ENCODE peak calls at places on chromosome 12, in eight cellular contexts. Q is iris pigment epithelial cell, Z is lower lobe of right lung, V is T-helper 22 cell, I is NCI-H345, Y is astrocyte of the cerebellum, T is kidney epithelial cell, B is T-helper 1 cell. R is an unnamed sample.

GRCh38 chr12:107302649-107303386 is 209.5 kb upstream of the CRY1 start:
- DNase-seq in Q (no peak), Z (no peak), V (no peak), I (no peak), Y (no peak), T (no peak), B (no peak), R (no peak)

GRCh38 chr12:6643569-6644256 is 3.5 kb downstream of the ACRBP start:
- DNase-seq in Q (no peak), Z (no peak), V (no peak), I (no peak), Y (no peak), T (no peak), B (no peak), R (no peak)

GRCh38 chr12:23760495-23760894 is 189.0 kb downstream of the SOX5 start:
- DNase-seq in Q (peak), Z (no peak), V (no peak), I (peak), Y (peak), T (no peak), B (no peak), R (no peak)

GRCh38 chr12:124053855-124054254 is 80.8 kb downstream of the ZNF664 start:
- DNase-seq in Q (peak), Z (peak), V (no peak), I (peak), Y (peak), T (no peak), B (no peak), R (peak)

GRCh38 chr12:95515197-95515596 is 36.1 kb downstream of the USP44 start:
- DNase-seq in Q (no peak), Z (no peak), V (no peak), I (no peak), Y (no peak), T (no peak), B (no peak), R (no peak)

GRCh38 chr12:754871-755562 is 2.6 kb downstream of the WNK1 start:
- DNase-seq in Q (peak), Z (no peak), V (peak), I (peak), Y (no peak), T (no peak), B (no peak), R (no peak)

GRCh38 chr12:120247183-120247582 is 18.3 kb downstream of the PXN start:
- DNase-seq in Q (no peak), Z (no peak), V (no peak), I (no peak), Y (no peak), T (no peak), B (no peak), R (no peak)

GRCh38 chr12:47079365-47079893 is at the start of gene PCED1B:
- DNase-seq in Q (peak), Z (peak), V (peak), I (peak), Y (no peak), T (no peak), B (peak), R (peak)

GRCh38 chr12:19261773-19262172 is 132.2 kb downstream of the PLEKHA5 start:
- DNase-seq in Q (no peak), Z (no peak), V (no peak), I (no peak), Y (no peak), T (no peak), B (no peak), R (no peak)

GRCh38 chr12:48001426-48002178 is 2.7 kb downstream of the COL2A1 start:
- DNase-seq in Q (peak), Z (no peak), V (no peak), I (no peak), Y (no peak), T (no peak), B (no peak), R (no peak)

GRCh38 chr12:1691123-1692007 is 495 bp downstream of the ADIPOR2 start:
- DNase-seq in Q (no peak), Z (peak), V (no peak), I (peak), Y (no peak), T (no peak), B (peak), R (no peak)

GRCh38 chr12:92718483-92718985 is 15.7 kb downstream of the PLEKHG7 start:
- DNase-seq in Q (no peak), Z (no peak), V (no peak), I (no peak), Y (no peak), T (no peak), B (no peak), R (no peak)

GRCh38 chr12:103880299-103881142 is 39.5 kb upstream of the NT5DC3 start:
- DNase-seq in Q (peak), Z (no peak), V (no peak), I (peak), Y (no peak), T (no peak), B (no peak), R (no peak)

GRCh38 chr12:75913502-75914110 is 118.0 kb downstream of the PHLDA1 start:
- DNase-seq in Q (no peak), Z (no peak), V (no peak), I (peak), Y (no peak), T (no peak), B (no peak), R (no peak)

GRCh38 chr12:44477331-44477980 is 398.7 kb downstream of the NELL2 start:
- DNase-seq in Q (no peak), Z (no peak), V (no peak), I (no peak), Y (no peak), T (no peak), B (no peak), R (no peak)

GRCh38 chr12:62763319-62763718 is 171.6 kb downstream of the PPM1H start:
- DNase-seq in Q (no peak), Z (no peak), V (no peak), I (no peak), Y (no peak), T (no peak), B (no peak), R (no peak)

GRCh38 chr12:6301721-6302120 is 8.8 kb upstream of the PLEKHG6 start:
- DNase-seq in Q (no peak), Z (no peak), V (no peak), I (no peak), Y (no peak), T (no peak), B (no peak), R (no peak)

GRCh38 chr12:6038160-6038559 is 86.3 kb downstream of the VWF start:
- DNase-seq in Q (peak), Z (no peak), V (no peak), I (peak), Y (peak), T (peak), B (no peak), R (no peak)

GRCh38 chr12:111330800-111331752 is 37.8 kb downstream of the PHETA1 start:
- DNase-seq in Q (peak), Z (no peak), V (no peak), I (peak), Y (peak), T (peak), B (no peak), R (no peak)

GRCh38 chr12:12715459-12716150 is 1.6 kb upstream of the CDKN1B start:
- DNase-seq in Q (no peak), Z (no peak), V (no peak), I (peak), Y (no peak), T (no peak), B (no peak), R (no peak)

GRCh38 chr12:132432721-132433577 is 57.0 kb upstream of the FBRSL1 start:
- DNase-seq in Q (peak), Z (no peak), V (no peak), I (no peak), Y (no peak), T (no peak), B (no peak), R (no peak)

GRCh38 chr12:24045816-24046257 is 96.4 kb upstream of the SOX5 start:
- DNase-seq in Q (peak), Z (no peak), V (no peak), I (no peak), Y (peak), T (no peak), B (no peak), R (no peak)

GRCh38 chr12:120711411-120711810 is 1.2 kb downstream of the UNC119B start:
- DNase-seq in Q (no peak), Z (no peak), V (no peak), I (no peak), Y (no peak), T (no peak), B (no peak), R (no peak)

R was measured in NCI-H524 treated with DMSO at 0.1 percent for 48 hours.